ENCODE peak calls at places on chromosomes 5 and 9, in four cellular contexts. A is GM12878, T is SK-N-SH, U is HepG2. O is an unnamed sample.

GRCh38 chr5:108983456-108984092 is 235.9 kb downstream of the FER start:
- DNase-seq in A (no peak), T (no peak), U (no peak), O (no peak)

GRCh38 chr5:179794171-179794570 is 385 bp downstream of the LTC4S start:
- DNase-seq in A (no peak), T (no peak), U (no peak), O (no peak)

GRCh38 chr5:134142088-134142487 is 27.6 kb downstream of the TCF7 start:
- DNase-seq in A (no peak), T (no peak), U (no peak), O (no peak)

GRCh38 chr9:134494905-134495304 is 146.7 kb upstream of the COL5A1 start:
- DNase-seq in A (no peak), T (no peak), U (no peak), O (no peak)

GRCh38 chr5:80957031-80957761 is 3.0 kb upstream of the RASGRF2 start:
- DNase-seq in A (no peak), T (no peak), U (peak), O (no peak)

GRCh38 chr9:137307255-137308101 is 5.4 kb upstream of the NRARP start:
- DNase-seq in A (no peak), T (peak), U (no peak), O (no peak)

GRCh38 chr9:73131376-73131775 is 20.3 kb upstream of the ANXA1 start:
- DNase-seq in A (no peak), T (no peak), U (no peak), O (no peak)

GRCh38 chr5:172009536-172010270 is 3.3 kb upstream of the FBXW11 start:
- DNase-seq in A (no peak), T (no peak), U (no peak), O (no peak)

GRCh38 chr5:139253115-139253514 is 40.4 kb upstream of the MATR3 start:
- DNase-seq in A (no peak), T (no peak), U (no peak), O (no peak)

GRCh38 chr9:69931340-69931739 is 110.7 kb downstream of the CFAP95 start:
- DNase-seq in A (no peak), T (no peak), U (peak), O (no peak)

GRCh38 chr9:31185831-31186230 is 1198.6 kb upstream of the ACO1 start:
- DNase-seq in A (no peak), T (no peak), U (no peak), O (no peak)

GRCh38 chr5:147973086-147973485 is 66.7 kb upstream of the C5orf46 start:
- DNase-seq in A (no peak), T (no peak), U (no peak), O (no peak)
- TF ChIP-seq PBX3 in A (no peak), T (no peak), U (no peak), O (no peak)

DNA sequence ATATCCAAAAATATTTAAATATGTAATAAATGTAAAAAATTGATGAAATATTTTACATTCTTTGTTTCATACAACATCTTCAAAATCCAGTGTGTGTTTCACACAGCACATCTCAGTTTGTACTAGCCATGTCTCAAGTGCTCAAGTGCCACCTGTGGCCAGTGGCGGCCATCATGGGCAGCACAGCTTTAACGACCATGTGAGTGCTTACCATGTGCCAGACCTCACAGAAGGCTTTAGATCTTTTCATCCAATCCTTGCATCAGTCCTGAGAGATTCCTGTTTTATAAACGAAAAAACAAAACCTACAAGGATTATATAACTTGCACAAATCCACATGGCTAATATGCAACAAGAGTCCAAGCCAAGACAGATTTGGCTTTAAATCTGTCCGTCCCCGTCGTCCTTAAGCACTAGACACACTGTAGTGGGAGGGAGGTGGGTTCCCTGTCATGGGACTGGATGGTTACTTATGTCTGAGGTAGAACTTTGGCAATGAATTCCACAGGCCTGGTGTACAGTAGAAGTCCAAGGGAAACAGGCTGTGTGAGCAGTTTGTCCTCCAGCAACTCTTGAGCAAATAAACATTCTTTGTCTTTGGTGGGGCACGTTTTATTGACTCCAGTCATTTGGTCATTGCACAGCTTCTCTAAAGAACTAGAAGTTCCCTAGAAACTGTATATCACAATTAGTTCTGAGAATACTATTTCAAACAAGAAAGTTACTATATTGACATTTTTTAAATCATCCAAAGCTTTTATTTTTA is 25.0 kb upstream of the F2R start:
- DNase-seq in A (no peak), T (no peak), U (peak), O (no peak)
- TF ChIP-seq PBX3 in A (no peak), T (no peak), U (no peak), O (no peak)

DNA sequence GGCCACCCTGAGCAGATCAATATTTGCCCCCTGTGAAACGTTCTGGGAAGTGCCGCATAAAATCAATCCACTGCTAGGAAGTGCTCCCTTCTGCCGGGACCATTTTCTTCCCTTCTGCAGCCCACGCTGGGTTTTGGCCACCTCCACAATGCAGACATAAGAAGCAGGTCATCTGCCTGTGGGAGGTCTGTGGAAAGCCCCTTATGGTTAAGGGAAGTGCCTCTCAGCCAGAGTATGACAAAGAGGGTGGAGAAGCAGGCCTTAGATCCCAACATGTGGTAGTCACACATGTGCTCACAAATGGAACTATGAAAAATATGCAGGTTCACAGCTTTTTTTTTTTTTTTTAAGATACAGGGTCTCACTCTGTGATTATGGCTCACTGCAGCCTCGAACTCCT is 82.8 kb downstream of the SLC1A3 start:
- DNase-seq in A (no peak), T (no peak), U (no peak), O (no peak)
- TF ChIP-seq PBX3 in A (no peak), T (no peak), U (no peak), O (no peak)

GRCh38 chr5:123037104-123037418 is 536 bp upstream of the PPIC start:
- DNase-seq in A (no peak), T (no peak), U (no peak), O (no peak)

GRCh38 chr5:123036391-123037103 is at the start of gene PPIC:
- DNase-seq in A (no peak), T (peak), U (peak), O (peak)

GRCh38 chr5:123035950-123036390 is 555 bp downstream of the PPIC start:
- DNase-seq in A (no peak), T (peak), U (peak), O (peak)

GRCh38 chr5:123033157-123033671 is 3.3 kb downstream of the PPIC start:
- DNase-seq in A (no peak), T (no peak), U (peak), O (no peak)

DNA sequence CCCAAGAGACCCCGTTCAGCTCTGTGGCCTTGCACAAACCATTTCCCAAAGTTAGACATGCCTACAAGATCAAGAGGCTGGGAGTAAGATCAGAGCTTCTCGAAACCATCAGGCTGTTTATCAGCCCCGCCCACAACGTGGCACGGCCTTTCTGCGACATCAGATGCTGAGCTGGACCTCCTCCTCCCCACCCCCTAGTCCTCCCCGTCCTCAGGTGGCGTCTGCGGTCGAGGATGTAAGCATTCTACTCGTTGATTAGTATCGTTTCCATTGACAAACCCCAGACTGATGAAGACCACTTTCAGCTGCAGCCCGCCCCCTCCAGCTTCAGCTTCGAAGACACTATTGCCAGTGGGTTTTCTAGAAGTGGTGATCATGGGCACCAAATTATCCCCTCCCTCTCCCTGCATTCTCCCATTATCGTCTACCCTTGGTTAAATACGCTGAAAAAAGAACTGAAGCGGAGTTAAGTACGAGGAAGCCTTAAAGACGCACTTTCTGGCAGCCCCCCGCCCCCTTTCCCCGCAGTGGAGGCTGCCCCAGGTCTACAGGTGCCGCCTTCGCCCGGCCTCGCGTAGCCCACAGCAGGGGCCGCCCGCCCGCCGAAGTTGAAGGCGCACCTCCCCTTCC is 1.1 kb downstream of the PPIC start:
- DNase-seq in A (no peak), T (peak), U (peak), O (peak)
- TF ChIP-seq PBX3 in A (no peak), T (no peak), U (no peak), O (no peak)

GRCh38 chr5:157166164-157166493 is at the start of gene GARIN3:
- DNase-seq in A (no peak), T (no peak), U (no peak), O (no peak)
- TF ChIP-seq PBX3 in A (no peak), T (no peak), U (no peak), O (no peak)

GRCh38 chr5:17004441-17005086 is 68.5 kb upstream of the MYO10 start:
- DNase-seq in A (no peak), T (no peak), U (no peak), O (no peak)
- TF ChIP-seq PBX3 in A (no peak), T (no peak), U (no peak), O (no peak)